ENCODE peak calls at places on chromosomes 7 and 10, in four cellular contexts. W is mammary epithelial cell, Z is H9, B is cardiac fibroblast. V is an unnamed sample.

GRCh38 chr10:58952747-58953466 is 223.5 kb upstream of the PHYHIPL start:
- DNase-seq in W (peak), B (peak), Z (no peak), V (no peak)

GRCh38 chr10:35016009-35016408 is 74.1 kb downstream of the CUL2 start:
- DNase-seq in B (no peak), W (peak), Z (no peak), V (no peak)

GRCh38 chr7:45670227-45670626 is 96.1 kb downstream of the ADCY1 start:
- DNase-seq in B (no peak), W (no peak), Z (peak), V (peak)

GRCh38 chr7:100398239-100398638 is 25.0 kb downstream of the PILRA start:
- DNase-seq in B (no peak), Z (no peak), W (no peak), V (no peak)

GRCh38 chr10:73017955-73018480 is 63.4 kb upstream of the PLA2G12B start:
- DNase-seq in W (no peak), Z (no peak), B (peak), V (peak)

GRCh38 chr7:5345671-5346070 is 62.9 kb downstream of the SLC29A4 start:
- DNase-seq in Z (no peak), W (no peak), B (no peak), V (no peak)

GRCh38 chr10:118592675-118593330 is 2.6 kb downstream of the PRLHR start:
- DNase-seq in W (no peak), Z (no peak), B (no peak), V (no peak)

GRCh38 chr7:20954711-20955641 is 168.3 kb upstream of the SP8 start:
- DNase-seq in W (peak), Z (no peak), B (no peak), V (no peak)

GRCh38 chr7:20484366-20484765 is 131.1 kb upstream of the ABCB5 start:
- DNase-seq in Z (no peak), B (no peak), W (no peak), V (no peak)

GRCh38 chr7:41817386-41817785 is 114.5 kb upstream of the INHBA start:
- DNase-seq in Z (no peak), B (no peak), W (peak), V (no peak)

DNA sequence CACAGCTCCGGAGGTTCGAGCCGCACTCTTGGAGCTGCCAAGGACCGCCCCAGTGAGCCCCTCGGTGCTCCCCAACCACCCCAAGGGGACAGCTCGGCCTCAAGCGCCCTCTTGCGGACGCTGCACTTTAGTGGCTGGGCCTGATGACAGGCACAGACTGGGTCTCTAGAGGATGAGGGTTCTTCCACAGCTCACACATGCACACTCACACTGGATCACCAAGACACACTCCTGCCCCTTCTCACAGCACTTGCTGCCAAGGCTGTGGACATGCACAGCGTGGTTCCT is 2.1 kb downstream of the RET start:
- DNase-seq in B (peak), Z (peak), W (no peak), V (no peak)
- TF ChIP-seq CTCF in B (peak), Z (peak), W (peak), V (no peak)

GRCh38 chr7:102433319-102434038 is at the start of gene ORAI2:
- DNase-seq in W (peak), Z (peak), B (peak), V (peak)
- TF ChIP-seq CTCF in W (no peak), Z (no peak), B (no peak), V (no peak)

GRCh38 chr10:87862644-87863101 is 660 bp downstream of the KLLN start:
- DNase-seq in B (no peak), Z (no peak), W (no peak), V (no peak)

GRCh38 chr10:87861566-87861952 is 1.8 kb downstream of the KLLN start:
- DNase-seq in W (peak), B (peak), Z (peak), V (peak)

GRCh38 chr10:87863102-87863943 is at the start of the genes KLLN and PTEN:
- DNase-seq in Z (peak), W (peak), B (peak), V (peak)

GRCh38 chr10:87861034-87861433 is 2.3 kb downstream of the KLLN start:
- DNase-seq in B (no peak), W (no peak), Z (no peak), V (no peak)

DNA sequence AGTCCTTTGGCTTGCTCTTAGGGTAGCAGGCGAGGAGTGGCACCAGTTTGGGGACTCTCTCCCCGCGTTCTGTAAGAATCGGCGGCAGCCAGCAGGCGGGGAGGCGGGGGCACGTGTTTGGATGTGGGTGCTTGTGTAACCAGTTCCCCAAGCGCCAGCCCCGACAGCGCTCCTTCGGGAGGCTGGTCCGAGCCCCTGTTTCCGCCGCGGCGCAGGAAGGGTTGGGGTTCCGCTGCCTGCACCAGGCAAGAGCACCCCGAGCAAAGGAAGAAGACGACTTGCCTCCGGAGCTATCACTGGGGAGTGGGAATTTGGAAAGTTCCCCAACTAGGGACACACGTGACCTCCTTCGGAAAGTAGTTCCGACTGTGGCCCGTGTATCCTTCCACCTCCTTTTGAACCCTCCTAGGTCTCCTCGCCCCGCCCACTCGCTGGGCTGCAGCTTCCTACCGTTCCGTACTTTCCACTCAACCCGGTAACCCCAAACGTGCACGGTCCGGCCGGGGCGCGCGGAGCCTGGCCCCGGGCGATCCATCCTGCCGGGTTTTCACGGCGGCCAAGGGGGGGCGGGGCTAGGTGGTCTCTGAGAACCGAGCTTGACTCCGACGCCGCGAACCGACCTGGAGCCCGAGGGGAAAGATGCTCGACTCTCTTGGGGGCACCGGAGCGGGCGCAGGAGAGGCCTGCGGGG is 1.2 kb downstream of the KLLN start:
- DNase-seq in Z (peak), W (peak), B (peak), V (peak)
- TF ChIP-seq CTCF in Z (no peak), W (no peak), B (no peak), V (no peak)

DNA sequence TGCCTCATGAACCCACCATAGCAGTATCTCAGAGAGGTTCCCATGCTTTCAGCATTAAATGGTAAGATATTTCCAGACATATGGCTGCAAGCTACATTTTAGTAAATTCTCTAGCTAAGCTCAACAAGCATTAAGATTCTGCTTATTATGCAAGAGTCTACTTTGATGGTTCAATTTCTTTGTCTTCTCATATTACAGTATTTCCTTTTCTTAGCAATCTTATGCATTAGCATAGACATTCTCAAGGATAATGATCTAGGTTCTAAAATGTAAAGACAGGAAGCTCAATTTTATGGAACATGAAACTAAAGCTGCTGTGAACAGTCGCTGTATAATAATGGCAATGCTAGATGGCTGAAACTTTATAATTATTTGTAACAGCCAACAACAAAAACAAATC is 39.2 kb downstream of the MEOX2 start:
- DNase-seq in W (no peak), B (no peak), Z (no peak), V (no peak)
- TF ChIP-seq CTCF in W (no peak), B (no peak), Z (no peak), V (no peak)